ENCODE peak calls at places on chromosome 6, in seven cellular contexts. One of them, this sample, is unnamed. For H3K27me3, the result is how much of the 10 kb centered on the place peaks cover.

GRCh38 chr6:68256391-68256790 is 378.7 kb upstream of the ADGRB3 start:
- DNase-seq in H9: no peak
- DNase-seq in H1: no peak
- DNase-seq in IMR-90: no peak
- DNase-seq in trophoblast cell: no peak
- DNase-seq in neuronal stem cell: no peak
- DNase-seq in mesenchymal stem cell: no peak
- DNase-seq in this sample: no peak

GRCh38 chr6:138588805-138589434 is 89.6 kb upstream of the NHSL1 start:
- DNase-seq in H9: peak
- DNase-seq in H1: no peak
- DNase-seq in IMR-90: peak
- DNase-seq in trophoblast cell: peak
- DNase-seq in neuronal stem cell: peak
- DNase-seq in mesenchymal stem cell: peak
- DNase-seq in this sample: peak

GRCh38 chr6:163338671-163339405 is 75.7 kb upstream of the QKI start:
- DNase-seq in H9: no peak
- DNase-seq in H1: no peak
- DNase-seq in IMR-90: peak
- DNase-seq in trophoblast cell: no peak
- DNase-seq in neuronal stem cell: no peak
- DNase-seq in mesenchymal stem cell: peak
- DNase-seq in this sample: no peak

GRCh38 chr6:26576407-26576843 is 20.3 kb upstream of the ABT1 start:
- DNase-seq in H9: no peak
- DNase-seq in H1: no peak
- DNase-seq in IMR-90: no peak
- DNase-seq in trophoblast cell: no peak
- DNase-seq in neuronal stem cell: no peak
- DNase-seq in mesenchymal stem cell: peak
- DNase-seq in this sample: no peak

GRCh38 chr6:27061235-27061993 is 186.1 kb upstream of the PRSS16 start:
- DNase-seq in H9: no peak
- DNase-seq in H1: no peak
- DNase-seq in IMR-90: no peak
- DNase-seq in trophoblast cell: no peak
- DNase-seq in neuronal stem cell: no peak
- DNase-seq in mesenchymal stem cell: no peak
- DNase-seq in this sample: no peak

GRCh38 chr6:88725111-88725711 is 238.2 kb downstream of the RNGTT start:
- DNase-seq in H9: peak
- DNase-seq in H1: peak
- DNase-seq in IMR-90: peak
- DNase-seq in trophoblast cell: peak
- DNase-seq in neuronal stem cell: no peak
- DNase-seq in mesenchymal stem cell: peak
- DNase-seq in this sample: peak

GRCh38 chr6:29227235-29227634 is 56.5 kb downstream of the OR2J2 start:
- DNase-seq in H9: no peak
- DNase-seq in H1: no peak
- DNase-seq in IMR-90: no peak
- DNase-seq in trophoblast cell: no peak
- DNase-seq in neuronal stem cell: no peak
- DNase-seq in mesenchymal stem cell: no peak
- DNase-seq in this sample: peak

GRCh38 chr6:56661298-56661697 is 18.6 kb upstream of the DST start:
- DNase-seq in H9: no peak
- DNase-seq in H1: no peak
- DNase-seq in IMR-90: no peak
- DNase-seq in trophoblast cell: no peak
- DNase-seq in neuronal stem cell: no peak
- DNase-seq in mesenchymal stem cell: no peak
- DNase-seq in this sample: peak

GRCh38 chr6:130559166-130559565 is 193.3 kb downstream of the TMEM200A start:
- DNase-seq in H9: no peak
- DNase-seq in H1: no peak
- DNase-seq in IMR-90: no peak
- DNase-seq in trophoblast cell: no peak
- DNase-seq in neuronal stem cell: no peak
- DNase-seq in mesenchymal stem cell: no peak
- DNase-seq in this sample: no peak

GRCh38 chr6:33993091-33993490 is 152.8 kb downstream of the GRM4 start:
- DNase-seq in H9: no peak
- DNase-seq in H1: no peak
- DNase-seq in IMR-90: no peak
- DNase-seq in trophoblast cell: no peak
- DNase-seq in neuronal stem cell: no peak
- DNase-seq in mesenchymal stem cell: no peak
- DNase-seq in this sample: no peak

GRCh38 chr6:112640895-112641294 is 293.8 kb downstream of the RFPL4B start:
- DNase-seq in H9: no peak
- DNase-seq in H1: no peak
- DNase-seq in IMR-90: peak
- DNase-seq in trophoblast cell: no peak
- DNase-seq in neuronal stem cell: no peak
- DNase-seq in mesenchymal stem cell: peak
- DNase-seq in this sample: no peak

GRCh38 chr6:3961581-3962225 is 112.5 kb downstream of the FAM50B start:
- DNase-seq in H9: no peak
- DNase-seq in H1: no peak
- DNase-seq in IMR-90: peak
- DNase-seq in trophoblast cell: no peak
- DNase-seq in neuronal stem cell: no peak
- DNase-seq in mesenchymal stem cell: no peak
- DNase-seq in this sample: no peak
- H4K8ac ChIP-seq in H9: no peak
- H4K8ac ChIP-seq in H1: no peak
- H4K8ac ChIP-seq in IMR-90: no peak
- H4K8ac ChIP-seq in trophoblast cell: no peak
- H4K8ac ChIP-seq in neuronal stem cell: no peak
- H4K8ac ChIP-seq in mesenchymal stem cell: no peak
- H4K8ac ChIP-seq in this sample: no peak

GRCh38 chr6:1368940-1369339 is 20.4 kb upstream of the FOXF2 start:
- DNase-seq in H9: no peak
- DNase-seq in H1: no peak
- DNase-seq in IMR-90: no peak
- DNase-seq in trophoblast cell: no peak
- DNase-seq in neuronal stem cell: no peak
- DNase-seq in mesenchymal stem cell: no peak
- DNase-seq in this sample: no peak
- H3K27me3 ChIP-seq in H9: under half
- H3K27me3 ChIP-seq in H1: under half
- H3K27me3 ChIP-seq in IMR-90: under half
- H3K27me3 ChIP-seq in trophoblast cell: under half
- H3K27me3 ChIP-seq in neuronal stem cell: under half
- H3K27me3 ChIP-seq in mesenchymal stem cell: under half
- H3K27me3 ChIP-seq in this sample: under half

DNA sequence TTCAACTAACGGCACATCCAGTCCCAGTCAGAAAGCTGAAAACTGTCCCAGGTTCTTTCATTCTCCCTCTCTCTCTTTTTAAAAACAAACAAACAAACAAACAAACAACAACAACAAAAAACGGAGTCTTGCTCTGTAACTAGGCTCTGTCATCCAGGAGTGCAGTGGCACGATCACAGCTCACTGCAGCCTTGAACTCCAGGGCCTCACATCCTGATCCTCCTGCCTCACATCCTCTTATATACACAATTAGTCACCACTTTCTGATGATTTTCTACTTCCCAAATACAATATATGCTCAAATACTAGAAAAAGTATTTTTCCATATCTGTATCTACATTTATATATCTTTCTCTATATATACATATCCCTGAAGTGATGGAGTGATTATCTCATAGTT is 170.8 kb downstream of the EPHA7 start:
- DNase-seq in H9: no peak
- DNase-seq in H1: no peak
- DNase-seq in IMR-90: no peak
- DNase-seq in trophoblast cell: no peak
- DNase-seq in neuronal stem cell: no peak
- DNase-seq in mesenchymal stem cell: no peak
- DNase-seq in this sample: no peak
- H4K8ac ChIP-seq in H9: no peak
- H4K8ac ChIP-seq in H1: no peak
- H4K8ac ChIP-seq in IMR-90: no peak
- H4K8ac ChIP-seq in trophoblast cell: no peak
- H4K8ac ChIP-seq in neuronal stem cell: no peak
- H4K8ac ChIP-seq in mesenchymal stem cell: no peak
- H4K8ac ChIP-seq in this sample: no peak

DNA sequence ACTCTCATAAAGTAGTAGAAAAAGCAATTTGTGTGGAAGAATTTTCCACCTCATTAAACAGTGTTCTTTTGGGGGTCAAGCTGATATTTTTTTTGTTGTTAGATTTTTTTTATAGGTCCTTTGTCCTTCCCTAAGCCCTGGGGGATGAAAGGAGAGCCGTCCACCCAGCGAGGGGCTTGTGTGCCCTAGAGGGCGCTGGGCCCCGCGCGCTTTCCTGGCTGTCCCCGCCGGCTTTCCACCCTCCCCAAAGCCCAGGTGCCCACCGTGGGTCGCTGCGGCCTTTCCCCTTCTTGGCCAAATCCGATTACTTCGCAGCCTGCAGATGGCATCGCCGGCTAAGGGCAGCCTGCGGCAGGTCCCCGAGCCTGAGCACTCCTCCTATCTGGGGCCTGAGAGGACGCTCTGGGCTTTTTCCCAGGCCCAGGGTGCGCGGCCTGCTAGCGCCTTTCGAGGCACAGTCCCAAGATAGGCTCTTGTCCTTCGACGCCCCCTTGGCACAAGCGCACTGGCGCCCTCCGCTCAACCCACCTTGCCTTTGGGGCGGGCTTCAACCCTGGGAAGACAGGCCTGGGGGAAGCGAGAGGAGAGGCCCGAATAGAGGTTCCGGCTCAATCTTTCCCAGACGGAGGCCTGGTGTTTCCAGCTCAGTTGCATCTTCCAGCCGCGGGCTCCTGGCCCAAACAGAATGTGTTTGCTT is 33.6 kb downstream of the TFAP2A start:
- DNase-seq in H9: peak
- DNase-seq in H1: no peak
- DNase-seq in IMR-90: no peak
- DNase-seq in trophoblast cell: no peak
- DNase-seq in neuronal stem cell: no peak
- DNase-seq in mesenchymal stem cell: no peak
- DNase-seq in this sample: peak
- H3K27me3 ChIP-seq in H9: half or more
- H3K27me3 ChIP-seq in H1: half or more
- H3K27me3 ChIP-seq in IMR-90: half or more
- H3K27me3 ChIP-seq in trophoblast cell: under half
- H3K27me3 ChIP-seq in neuronal stem cell: half or more
- H3K27me3 ChIP-seq in mesenchymal stem cell: half or more
- H3K27me3 ChIP-seq in this sample: under half

GRCh38 chr6:63491104-63491503 is 81.2 kb upstream of the LOC128125822 start:
- DNase-seq in H9: no peak
- DNase-seq in H1: no peak
- DNase-seq in IMR-90: no peak
- DNase-seq in trophoblast cell: no peak
- DNase-seq in neuronal stem cell: no peak
- DNase-seq in mesenchymal stem cell: no peak
- DNase-seq in this sample: no peak
- H4K8ac ChIP-seq in H9: no peak
- H4K8ac ChIP-seq in H1: no peak
- H4K8ac ChIP-seq in IMR-90: no peak
- H4K8ac ChIP-seq in trophoblast cell: no peak
- H4K8ac ChIP-seq in neuronal stem cell: no peak
- H4K8ac ChIP-seq in mesenchymal stem cell: no peak
- H4K8ac ChIP-seq in this sample: no peak

GRCh38 chr6:7674291-7674690 is 51.6 kb upstream of the BMP6 start:
- DNase-seq in H9: no peak
- DNase-seq in H1: no peak
- DNase-seq in IMR-90: no peak
- DNase-seq in trophoblast cell: no peak
- DNase-seq in neuronal stem cell: no peak
- DNase-seq in mesenchymal stem cell: no peak
- DNase-seq in this sample: no peak
- H3K27me3 ChIP-seq in H9: under half
- H3K27me3 ChIP-seq in H1: under half
- H3K27me3 ChIP-seq in IMR-90: under half
- H3K27me3 ChIP-seq in trophoblast cell: under half
- H3K27me3 ChIP-seq in neuronal stem cell: under half
- H3K27me3 ChIP-seq in mesenchymal stem cell: under half
- H3K27me3 ChIP-seq in this sample: under half

GRCh38 chr6:100839419-100839818 is 41.7 kb downstream of the ASCC3 start:
- DNase-seq in H9: no peak
- DNase-seq in H1: no peak
- DNase-seq in IMR-90: no peak
- DNase-seq in trophoblast cell: no peak
- DNase-seq in neuronal stem cell: no peak
- DNase-seq in mesenchymal stem cell: no peak
- DNase-seq in this sample: no peak
- H4K8ac ChIP-seq in H9: no peak
- H4K8ac ChIP-seq in H1: no peak
- H4K8ac ChIP-seq in IMR-90: no peak
- H4K8ac ChIP-seq in trophoblast cell: no peak
- H4K8ac ChIP-seq in neuronal stem cell: no peak
- H4K8ac ChIP-seq in mesenchymal stem cell: no peak
- H4K8ac ChIP-seq in this sample: no peak